ENCODE peak calls at places on chromosomes 3 and 15, in four cellular contexts. One of them, this sample, is unnamed.

GRCh38 chr15:58458076-58458475 is 26.3 kb downstream of the LIPC start:
- DNase-seq in SK-N-SH: no peak
- DNase-seq in HepG2: peak
- DNase-seq in H1: no peak
- DNase-seq in this sample: no peak

GRCh38 chr3:129068291-129068886 is 7.8 kb downstream of the GP9 start:
- DNase-seq in SK-N-SH: no peak
- DNase-seq in HepG2: no peak
- DNase-seq in H1: no peak
- DNase-seq in this sample: no peak

GRCh38 chr3:177557561-177557960 is 360.3 kb upstream of the TBL1XR1 start:
- DNase-seq in SK-N-SH: no peak
- DNase-seq in HepG2: no peak
- DNase-seq in H1: no peak
- DNase-seq in this sample: no peak

GRCh38 chr3:37590328-37591079 is 271.2 kb upstream of the CTDSPL start:
- DNase-seq in SK-N-SH: no peak
- DNase-seq in HepG2: no peak
- DNase-seq in H1: no peak
- DNase-seq in this sample: no peak

GRCh38 chr3:158737987-158738615 is 5.8 kb upstream of the RARRES1 start:
- DNase-seq in SK-N-SH: no peak
- DNase-seq in HepG2: no peak
- DNase-seq in H1: no peak
- DNase-seq in this sample: no peak

GRCh38 chr15:82739086-82739485 is 29.4 kb upstream of the AP3B2 start:
- DNase-seq in SK-N-SH: no peak
- DNase-seq in HepG2: no peak
- DNase-seq in H1: no peak
- DNase-seq in this sample: no peak

GRCh38 chr3:149466192-149466591 is 8.3 kb upstream of the TM4SF4 start:
- DNase-seq in SK-N-SH: no peak
- DNase-seq in HepG2: no peak
- DNase-seq in H1: no peak
- DNase-seq in this sample: peak

GRCh38 chr3:38421679-38422336 is 31.9 kb upstream of the ACVR2B start:
- DNase-seq in SK-N-SH: no peak
- DNase-seq in HepG2: no peak
- DNase-seq in H1: peak
- DNase-seq in this sample: no peak

GRCh38 chr15:51724673-51725072 is 12.8 kb downstream of the LYSMD2 start:
- DNase-seq in SK-N-SH: no peak
- DNase-seq in HepG2: no peak
- DNase-seq in H1: no peak
- DNase-seq in this sample: no peak

GRCh38 chr3:47430606-47431005 is 45.1 kb downstream of the SCAP start:
- DNase-seq in SK-N-SH: no peak
- DNase-seq in HepG2: no peak
- DNase-seq in H1: no peak
- DNase-seq in this sample: no peak

GRCh38 chr3:156693166-156693565 is 18.8 kb downstream of the TIPARP start:
- DNase-seq in SK-N-SH: no peak
- DNase-seq in HepG2: no peak
- DNase-seq in H1: no peak
- DNase-seq in this sample: no peak

GRCh38 chr3:69683076-69683806 is 56.0 kb upstream of the MITF start:
- DNase-seq in SK-N-SH: no peak
- DNase-seq in HepG2: no peak
- DNase-seq in H1: no peak
- DNase-seq in this sample: peak

GRCh38 chr3:335250-335649 is 138.7 kb downstream of the CHL1 start:
- DNase-seq in SK-N-SH: peak
- DNase-seq in HepG2: no peak
- DNase-seq in H1: no peak
- DNase-seq in this sample: no peak

GRCh38 chr3:49134471-49135265 is 1.8 kb upstream of the LAMB2 start:
- DNase-seq in SK-N-SH: no peak
- DNase-seq in HepG2: peak
- DNase-seq in H1: no peak
- DNase-seq in this sample: no peak

GRCh38 chr3:13600950-13601691 is 52.2 kb downstream of the FBLN2 start:
- DNase-seq in SK-N-SH: peak
- DNase-seq in HepG2: no peak
- DNase-seq in H1: no peak
- DNase-seq in this sample: no peak

GRCh38 chr3:180306691-180307090 is 270.0 kb upstream of the PEX5L start:
- DNase-seq in SK-N-SH: no peak
- DNase-seq in HepG2: no peak
- DNase-seq in H1: no peak
- DNase-seq in this sample: no peak

GRCh38 chr3:159390656-159391055 is 588.8 kb downstream of the MFSD1 start:
- DNase-seq in SK-N-SH: no peak
- DNase-seq in HepG2: no peak
- DNase-seq in H1: no peak
- DNase-seq in this sample: no peak

GRCh38 chr15:70419046-70419445 is 321.3 kb upstream of the TLE3 start:
- DNase-seq in SK-N-SH: no peak
- DNase-seq in HepG2: no peak
- DNase-seq in H1: no peak
- DNase-seq in this sample: no peak

GRCh38 chr3:175102161-175102560 is 243.0 kb downstream of the NAALADL2 start:
- DNase-seq in SK-N-SH: no peak
- DNase-seq in HepG2: no peak
- DNase-seq in H1: no peak
- DNase-seq in this sample: no peak

GRCh38 chr3:56654460-56654859 is 28.6 kb downstream of the TASOR start:
- DNase-seq in SK-N-SH: no peak
- DNase-seq in HepG2: no peak
- DNase-seq in H1: no peak
- DNase-seq in this sample: no peak

DNA sequence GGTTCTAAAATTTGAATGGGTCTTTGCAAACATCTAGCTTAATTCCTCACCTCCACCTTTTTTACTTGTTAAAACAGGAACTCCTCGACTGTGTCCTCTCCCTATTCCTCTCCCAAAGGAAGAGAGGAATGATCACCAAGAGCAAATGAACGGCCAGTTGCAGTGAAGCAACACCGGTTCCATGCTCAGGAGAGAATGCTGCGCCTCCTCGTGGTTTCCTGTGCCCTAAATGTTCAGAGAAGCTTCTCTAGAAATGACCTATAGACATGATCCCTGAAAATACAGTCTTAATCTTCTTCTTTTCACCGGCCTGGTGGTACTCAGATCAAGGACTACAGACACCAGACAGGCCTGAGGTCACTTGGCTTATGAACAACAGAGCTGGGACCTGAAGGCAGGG is 65.1 kb upstream of the GUCA1C start:
- DNase-seq in SK-N-SH: no peak
- DNase-seq in HepG2: peak
- DNase-seq in H1: no peak
- DNase-seq in this sample: no peak
- TF ChIP-seq YY1 in SK-N-SH: no peak
- TF ChIP-seq YY1 in HepG2: no peak
- TF ChIP-seq YY1 in H1: no peak
- TF ChIP-seq YY1 in this sample: no peak

DNA sequence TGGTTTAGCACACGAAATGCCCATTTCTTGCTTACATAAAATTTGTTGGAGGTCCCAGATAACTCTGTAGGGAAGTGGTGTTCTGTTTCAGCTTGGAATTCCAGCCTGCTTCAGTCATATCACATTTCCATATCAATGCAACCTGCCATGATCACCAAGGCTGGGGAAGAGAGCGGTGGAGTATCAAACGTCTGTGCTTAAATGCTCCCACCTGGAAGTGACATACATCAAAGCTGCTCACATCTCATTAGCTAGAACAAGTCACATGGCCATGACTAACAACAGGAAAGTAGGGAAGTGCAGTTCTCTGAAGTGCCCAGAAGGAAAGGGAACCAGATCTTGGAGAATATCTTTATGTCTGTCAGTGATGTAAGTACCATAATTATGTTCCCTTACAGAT is 130.2 kb upstream of the CFAP20DC start:
- DNase-seq in SK-N-SH: no peak
- DNase-seq in HepG2: no peak
- DNase-seq in H1: no peak
- DNase-seq in this sample: peak
- TF ChIP-seq YY1 in SK-N-SH: no peak
- TF ChIP-seq YY1 in HepG2: no peak
- TF ChIP-seq YY1 in H1: no peak
- TF ChIP-seq YY1 in this sample: no peak

DNA sequence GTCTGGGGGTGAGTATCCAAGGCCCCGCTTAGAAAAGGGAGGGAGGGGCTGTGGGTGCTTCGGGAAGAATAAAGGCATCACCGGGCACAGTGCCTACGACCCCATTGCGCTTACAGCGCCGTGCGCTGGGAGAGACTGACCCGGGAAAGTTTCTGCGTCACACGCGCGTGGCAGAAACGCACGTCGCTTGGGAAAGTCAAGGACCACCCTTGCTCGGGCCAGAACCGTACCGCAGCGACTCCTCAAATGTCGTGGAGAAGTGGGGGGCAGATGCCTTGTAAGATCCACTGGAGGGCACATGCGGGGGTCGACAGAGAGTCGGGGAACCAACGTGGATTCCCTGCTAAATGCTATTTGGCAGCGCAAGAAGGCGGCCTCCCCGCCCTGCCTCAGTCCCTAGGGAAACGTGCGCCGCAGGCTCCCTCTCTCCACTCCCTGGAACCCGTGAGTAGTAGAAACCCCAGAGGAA is 2.4 kb downstream of the ADAMTS9 start:
- DNase-seq in SK-N-SH: peak
- DNase-seq in HepG2: no peak
- DNase-seq in H1: no peak
- DNase-seq in this sample: no peak
- TF ChIP-seq YY1 in SK-N-SH: no peak
- TF ChIP-seq YY1 in HepG2: no peak
- TF ChIP-seq YY1 in H1: no peak
- TF ChIP-seq YY1 in this sample: no peak

GRCh38 chr3:52227766-52228165 is 2.3 kb upstream of the TLR9 start:
- DNase-seq in SK-N-SH: no peak
- DNase-seq in HepG2: no peak
- DNase-seq in H1: no peak
- DNase-seq in this sample: no peak

GRCh38 chr3:52223449-52224408 is 1.7 kb downstream of the TLR9 start:
- DNase-seq in SK-N-SH: no peak
- DNase-seq in HepG2: no peak
- DNase-seq in H1: no peak
- DNase-seq in this sample: no peak

GRCh38 chr3:52227117-52227516 is 1.7 kb upstream of the TLR9 start:
- DNase-seq in SK-N-SH: no peak
- DNase-seq in HepG2: no peak
- DNase-seq in H1: no peak
- DNase-seq in this sample: no peak

GRCh38 chr3:52226229-52226817 is 878 bp upstream of the TLR9 start:
- DNase-seq in SK-N-SH: no peak
- DNase-seq in HepG2: no peak
- DNase-seq in H1: no peak
- DNase-seq in this sample: no peak

GRCh38 chr3:52225452-52226228 is at the start of gene TLR9:
- DNase-seq in SK-N-SH: no peak
- DNase-seq in HepG2: no peak
- DNase-seq in H1: peak
- DNase-seq in this sample: no peak
- TF ChIP-seq YY1 in SK-N-SH: no peak
- TF ChIP-seq YY1 in HepG2: no peak
- TF ChIP-seq YY1 in H1: no peak
- TF ChIP-seq YY1 in this sample: no peak

GRCh38 chr3:170432416-170432815 is 13.7 kb downstream of the CLDN11 start:
- DNase-seq in SK-N-SH: no peak
- DNase-seq in HepG2: no peak
- DNase-seq in H1: no peak
- DNase-seq in this sample: no peak

GRCh38 chr3:170431054-170431453 is 12.4 kb downstream of the CLDN11 start:
- DNase-seq in SK-N-SH: no peak
- DNase-seq in HepG2: no peak
- DNase-seq in H1: no peak
- DNase-seq in this sample: no peak

GRCh38 chr3:170426240-170426797 is 7.7 kb downstream of the CLDN11 start:
- DNase-seq in SK-N-SH: peak
- DNase-seq in HepG2: no peak
- DNase-seq in H1: no peak
- DNase-seq in this sample: no peak

GRCh38 chr3:170428095-170428494 is 9.4 kb downstream of the CLDN11 start:
- DNase-seq in SK-N-SH: no peak
- DNase-seq in HepG2: peak
- DNase-seq in H1: no peak
- DNase-seq in this sample: no peak

DNA sequence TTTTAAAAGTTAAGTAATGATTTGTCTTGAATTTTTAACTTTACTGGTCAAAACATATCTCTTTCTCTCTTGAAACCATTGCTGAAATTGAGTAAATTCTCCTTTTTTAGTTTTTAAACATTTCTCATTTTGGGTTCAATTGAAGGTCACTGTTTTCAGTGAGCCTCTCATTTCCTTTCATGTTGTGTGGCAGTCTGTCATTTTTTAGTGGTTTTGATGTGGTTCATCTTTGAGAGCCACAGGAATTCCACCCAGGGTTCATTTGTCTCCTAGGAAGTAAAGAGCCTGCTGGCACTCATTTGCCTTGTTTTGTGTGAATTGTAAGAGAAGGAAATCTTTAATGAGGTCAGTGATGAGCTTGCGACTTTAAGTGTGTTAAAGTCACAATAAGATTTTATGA is 10.4 kb downstream of the CLDN11 start:
- DNase-seq in SK-N-SH: no peak
- DNase-seq in HepG2: peak
- DNase-seq in H1: no peak
- DNase-seq in this sample: no peak
- TF ChIP-seq YY1 in SK-N-SH: no peak
- TF ChIP-seq YY1 in HepG2: no peak
- TF ChIP-seq YY1 in H1: no peak
- TF ChIP-seq YY1 in this sample: no peak

GRCh38 chr15:73857193-73857920 is 16.0 kb upstream of the TBC1D21 start:
- DNase-seq in SK-N-SH: no peak
- DNase-seq in HepG2: no peak
- DNase-seq in H1: no peak
- DNase-seq in this sample: no peak
- TF ChIP-seq YY1 in SK-N-SH: no peak
- TF ChIP-seq YY1 in HepG2: no peak
- TF ChIP-seq YY1 in H1: no peak
- TF ChIP-seq YY1 in this sample: no peak

GRCh38 chr15:77393471-77393840 is 26.4 kb downstream of the PEAK1 start:
- DNase-seq in SK-N-SH: no peak
- DNase-seq in HepG2: no peak
- DNase-seq in H1: no peak
- DNase-seq in this sample: no peak

GRCh38 chr15:77392762-77393470 is 27.0 kb downstream of the PEAK1 start:
- DNase-seq in SK-N-SH: no peak
- DNase-seq in HepG2: no peak
- DNase-seq in H1: no peak
- DNase-seq in this sample: no peak

GRCh38 chr15:77391372-77391951 is 28.4 kb downstream of the PEAK1 start:
- DNase-seq in SK-N-SH: no peak
- DNase-seq in HepG2: no peak
- DNase-seq in H1: no peak
- DNase-seq in this sample: no peak

GRCh38 chr15:77396692-77397091 is 23.2 kb downstream of the PEAK1 start:
- DNase-seq in SK-N-SH: no peak
- DNase-seq in HepG2: no peak
- DNase-seq in H1: no peak
- DNase-seq in this sample: no peak

GRCh38 chr15:77395013-77395774 is 24.7 kb downstream of the PEAK1 start:
- DNase-seq in SK-N-SH: no peak
- DNase-seq in HepG2: no peak
- DNase-seq in H1: no peak
- DNase-seq in this sample: no peak
- TF ChIP-seq YY1 in SK-N-SH: no peak
- TF ChIP-seq YY1 in HepG2: no peak
- TF ChIP-seq YY1 in H1: no peak
- TF ChIP-seq YY1 in this sample: no peak

GRCh38 chr3:119690043-119690656 is 12.7 kb upstream of the CFAP91 start:
- DNase-seq in SK-N-SH: peak
- DNase-seq in HepG2: peak
- DNase-seq in H1: no peak
- DNase-seq in this sample: no peak
- TF ChIP-seq YY1 in SK-N-SH: no peak
- TF ChIP-seq YY1 in HepG2: no peak
- TF ChIP-seq YY1 in H1: no peak
- TF ChIP-seq YY1 in this sample: no peak